ENCODE peak calls at places on chromosomes 7 and 10, in six cellular contexts. O is lower leg skin; N is hepatic stellate cell; B is stimulated activated CD4-positive, alpha-beta T cell treated with anti-CD3 and anti-CD28 coated beads, Interleukin-1b, Interleukin-23, amount 100 ng/mL, for 1 hour; S is KBM-7; Q is fibroblast of gingiva. X is an unnamed sample.

GRCh38 chr7:67896721-67897120 is 900.1 kb downstream of the TYW1 start:
- DNase-seq in O (no peak), N (no peak), B (no peak), S (no peak), Q (no peak), X (no peak)

GRCh38 chr10:97196213-97197029 is 10.7 kb upstream of the SLIT1 start:
- DNase-seq in O (peak), N (peak), B (no peak), S (peak), Q (peak), X (no peak)

GRCh38 chr7:151940048-151940845 is 16.0 kb upstream of the GALNTL5 start:
- DNase-seq in O (no peak), N (no peak), B (no peak), S (no peak), Q (peak), X (no peak)

GRCh38 chr10:132429281-132430230 is 32.6 kb downstream of the PWWP2B start:
- DNase-seq in O (no peak), N (no peak), B (no peak), S (no peak), Q (no peak), X (no peak)

GRCh38 chr7:25303380-25304321 is 75.4 kb upstream of the NPVF start:
- DNase-seq in O (peak), N (no peak), B (no peak), S (no peak), Q (peak), X (no peak)

GRCh38 chr10:17802966-17803365 is 6.2 kb upstream of the MRC1 start:
- DNase-seq in O (no peak), N (no peak), B (no peak), S (no peak), Q (no peak), X (no peak)

GRCh38 chr7:266851-267840 is 22.8 kb upstream of the FOXL3 start:
- DNase-seq in O (no peak), N (no peak), B (no peak), S (no peak), Q (no peak), X (no peak)

GRCh38 chr7:102050864-102051460 is 233.5 kb downstream of the CUX1 start:
- DNase-seq in O (no peak), N (no peak), B (no peak), S (no peak), Q (no peak), X (no peak)

GRCh38 chr7:7696458-7697119 is 21.8 kb downstream of the RPA3 start:
- DNase-seq in O (no peak), N (peak), B (no peak), S (peak), Q (peak), X (no peak)

GRCh38 chr7:36670585-36671431 is 53.5 kb downstream of the AOAH start:
- DNase-seq in O (no peak), N (peak), B (peak), S (peak), Q (peak), X (no peak)

GRCh38 chr7:50793115-50793946 is 10.6 kb upstream of the GRB10 start:
- DNase-seq in O (no peak), N (peak), B (no peak), S (peak), Q (peak), X (no peak)

GRCh38 chr7:29370531-29371314 is 176.1 kb downstream of the CHN2 start:
- DNase-seq in O (no peak), N (no peak), B (no peak), S (no peak), Q (no peak), X (no peak)

GRCh38 chr10:82453678-82454293 is 578.8 kb downstream of the NRG3 start:
- DNase-seq in O (no peak), N (no peak), B (no peak), S (no peak), Q (no peak), X (no peak)

GRCh38 chr7:151687523-151688235 is 168.0 kb upstream of the RHEB start:
- DNase-seq in O (peak), N (peak), B (no peak), S (peak), Q (peak), X (peak)

GRCh38 chr10:21634599-21635365 is 100.8 kb downstream of the MLLT10 start:
- DNase-seq in O (no peak), N (no peak), B (no peak), S (no peak), Q (no peak), X (no peak)

GRCh38 chr7:74226633-74227032 is 16.8 kb downstream of the LAT2 start:
- DNase-seq in O (no peak), N (no peak), B (no peak), S (peak), Q (no peak), X (no peak)

GRCh38 chr10:103895458-103896186 is 22.4 kb downstream of the STN1 start:
- DNase-seq in O (no peak), N (no peak), B (no peak), S (no peak), Q (peak), X (no peak)

GRCh38 chr7:46363688-46364087 is 442.6 kb upstream of the IGFBP3 start:
- DNase-seq in O (no peak), N (no peak), B (no peak), S (no peak), Q (no peak), X (no peak)

GRCh38 chr7:22444181-22444966 is 55.6 kb downstream of the STEAP1B start:
- DNase-seq in O (no peak), N (no peak), B (no peak), S (no peak), Q (no peak), X (no peak)

GRCh38 chr7:100174582-100174981 is 2.6 kb downstream of the GPC2 start:
- DNase-seq in O (no peak), N (no peak), B (no peak), S (no peak), Q (no peak), X (no peak)

GRCh38 chr7:150668472-150668911 is 17.0 kb upstream of the GIMAP2 start:
- DNase-seq in O (no peak), N (no peak), B (peak), S (peak), Q (no peak), X (no peak)

GRCh38 chr10:48463318-48464003 is 141.4 kb downstream of the ARHGAP22 start:
- DNase-seq in O (no peak), N (peak), B (no peak), S (no peak), Q (peak), X (no peak)

X was measured in ascending aorta.